ENCODE peak calls at places on chromosomes 7 and 10, in seven cellular contexts. J is LNCaP clone FGC, V is Calu3, W is sigmoid colon, B is GM06990, T is AG10803, O is OCI-LY7. I is an unnamed sample.

GRCh38 chr7:143458263-143458662 is 15.0 kb downstream of the TAS2R60 start:
- DNase-seq in J (no peak), V (no peak), W (no peak), B (no peak), T (peak), O (no peak), I (no peak)

GRCh38 chr7:69232445-69233376 is 365.6 kb upstream of the AUTS2 start:
- DNase-seq in J (peak), V (no peak), W (no peak), B (no peak), T (no peak), O (no peak), I (no peak)

GRCh38 chr10:102352066-102352715 is 43.3 kb upstream of the NFKB2 start:
- DNase-seq in J (peak), V (peak), W (peak), B (no peak), T (peak), O (peak), I (peak)

GRCh38 chr7:125033506-125033905 is 103.9 kb upstream of the POT1 start:
- DNase-seq in J (no peak), V (no peak), W (no peak), B (no peak), T (no peak), O (no peak), I (no peak)

GRCh38 chr7:34299066-34299465 is 359.0 kb upstream of the NPSR1 start:
- DNase-seq in J (no peak), V (no peak), W (no peak), B (no peak), T (no peak), O (no peak), I (no peak)

GRCh38 chr7:56175086-56175760 is 59.0 kb upstream of the NUPR2 start:
- DNase-seq in J (no peak), V (no peak), W (peak), B (peak), T (no peak), O (no peak), I (no peak)

GRCh38 chr10:97278491-97278989 is 13.9 kb downstream of the ARHGAP19 start:
- DNase-seq in J (peak), V (no peak), W (no peak), B (peak), T (peak), O (peak), I (no peak)

GRCh38 chr7:50356212-50356944 is 51.9 kb downstream of the IKZF1 start:
- DNase-seq in J (no peak), V (no peak), W (peak), B (no peak), T (no peak), O (no peak), I (no peak)

GRCh38 chr7:1137517-1138167 is 22.4 kb downstream of the ZFAND2A start:
- DNase-seq in J (no peak), V (no peak), W (peak), B (no peak), T (no peak), O (no peak), I (no peak)

GRCh38 chr7:76380623-76380966 is 21.8 kb upstream of the YWHAG start:
- DNase-seq in J (no peak), V (no peak), W (no peak), B (no peak), T (peak), O (no peak), I (no peak)

GRCh38 chr7:126529254-126529653 is 723.5 kb downstream of the GRM8 start:
- DNase-seq in J (no peak), V (no peak), W (no peak), B (no peak), T (no peak), O (no peak), I (no peak)

GRCh38 chr10:101042667-101043355 is 11.8 kb downstream of the SFXN3 start:
- DNase-seq in J (peak), V (peak), W (peak), B (peak), T (peak), O (peak), I (peak)

GRCh38 chr10:44935201-44935960 is 24.2 kb upstream of the RASSF4 start:
- DNase-seq in J (no peak), V (peak), W (peak), B (no peak), T (peak), O (no peak), I (no peak)

GRCh38 chr7:150955519-150956394 is 22.4 kb downstream of the KCNH2 start:
- DNase-seq in J (no peak), V (no peak), W (peak), B (no peak), T (no peak), O (no peak), I (peak)

GRCh38 chr10:48659790-48660189 is 24.9 kb upstream of the WDFY4 start:
- DNase-seq in J (no peak), V (no peak), W (no peak), B (no peak), T (no peak), O (peak), I (no peak)

GRCh38 chr10:25176421-25176968 is 1.7 kb downstream of the GPR158 start:
- DNase-seq in J (no peak), V (no peak), W (no peak), B (peak), T (no peak), O (no peak), I (no peak)

GRCh38 chr7:77903597-77903996 is 105.0 kb downstream of the PHTF2 start:
- DNase-seq in J (no peak), V (no peak), W (no peak), B (no peak), T (peak), O (peak), I (no peak)

GRCh38 chr10:72426982-72427381 is 72.3 kb upstream of the DNAJB12 start:
- DNase-seq in J (no peak), V (no peak), W (no peak), B (no peak), T (no peak), O (no peak), I (no peak)

GRCh38 chr10:19819419-19820033 is 3.3 kb downstream of the PLXDC2 start:
- DNase-seq in J (peak), V (no peak), W (no peak), B (no peak), T (peak), O (peak), I (no peak)

GRCh38 chr10:91758303-91759146 is 39.7 kb upstream of the TNKS2 start:
- DNase-seq in J (peak), V (no peak), W (no peak), B (peak), T (peak), O (peak), I (no peak)

GRCh38 chr10:12902135-12902572 is 99.4 kb downstream of the CCDC3 start:
- DNase-seq in J (no peak), V (peak), W (no peak), B (no peak), T (peak), O (peak), I (peak)

GRCh38 chr10:27252267-27253000 is 11.8 kb upstream of the ACBD5 start:
- DNase-seq in J (no peak), V (peak), W (no peak), B (peak), T (peak), O (no peak), I (peak)

GRCh38 chr10:43854042-43854441 is 205.4 kb upstream of the ZNF32 start:
- DNase-seq in J (no peak), V (peak), W (no peak), B (no peak), T (peak), O (no peak), I (no peak)

GRCh38 chr10:46546591-46547330 is 9.7 kb downstream of the GPRIN2 start:
- DNase-seq in J (peak), V (peak), W (peak), B (no peak), T (no peak), O (no peak), I (peak)

GRCh38 chr7:28272461-28272877 is 91.9 kb upstream of the JAZF1 start:
- DNase-seq in J (no peak), V (peak), W (peak), B (no peak), T (peak), O (peak), I (no peak)

GRCh38 chr7:154482863-154483262 is 430.7 kb downstream of the DPP6 start:
- DNase-seq in J (no peak), V (no peak), W (no peak), B (no peak), T (no peak), O (no peak), I (no peak)

GRCh38 chr10:11147723-11148122 is 130.1 kb downstream of the CELF2 start:
- DNase-seq in J (no peak), V (no peak), W (no peak), B (no peak), T (no peak), O (peak), I (no peak)

GRCh38 chr7:82264752-82265305 is 178.7 kb downstream of the CACNA2D1 start:
- DNase-seq in J (no peak), V (no peak), W (no peak), B (no peak), T (no peak), O (no peak), I (no peak)

GRCh38 chr7:135213831-135214230 is 2.5 kb upstream of the WDR91 start:
- DNase-seq in J (no peak), V (no peak), W (no peak), B (no peak), T (no peak), O (no peak), I (no peak)

GRCh38 chr7:10759120-10759519 is 214.6 kb upstream of the PHF14 start:
- DNase-seq in J (no peak), V (no peak), W (no peak), B (no peak), T (no peak), O (no peak), I (no peak)

GRCh38 chr7:149773446-149774236 is at the start of gene ZNF467:
- DNase-seq in J (peak), V (no peak), W (peak), B (no peak), T (peak), O (no peak), I (peak)

DNA sequence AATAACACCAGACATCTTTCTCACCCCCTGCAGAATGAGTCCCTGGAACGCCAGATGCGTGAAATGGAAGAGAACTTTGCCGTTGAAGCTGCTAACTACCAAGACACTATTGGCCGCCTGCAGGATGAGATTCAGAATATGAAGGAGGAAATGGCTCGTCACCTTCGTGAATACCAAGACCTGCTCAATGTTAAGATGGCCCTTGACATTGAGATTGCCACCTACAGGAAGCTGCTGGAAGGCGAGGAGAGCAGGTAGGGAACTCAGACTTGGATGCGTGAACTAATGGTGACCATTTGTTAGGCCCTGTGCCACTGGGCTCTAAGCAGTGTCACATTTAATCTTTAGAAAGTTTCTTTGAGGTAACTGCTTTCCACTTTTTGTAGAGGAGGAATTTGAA is 7.1 kb downstream of the VIM start:
- DNase-seq in J (no peak), V (no peak), W (no peak), B (no peak), T (peak), O (no peak), I (no peak)
- TF ChIP-seq CTCF in J (no peak), V (no peak), W (no peak), B (no peak), T (peak), O (peak), I (no peak)

GRCh38 chr7:96224073-96224472 is 97.8 kb downstream of the SLC25A13 start:
- DNase-seq in J (no peak), V (no peak), W (no peak), B (no peak), T (no peak), O (no peak), I (no peak)

GRCh38 chr7:96221888-96222287 is 100.0 kb downstream of the SLC25A13 start:
- DNase-seq in J (no peak), V (no peak), W (no peak), B (no peak), T (no peak), O (no peak), I (no peak)

GRCh38 chr7:96225251-96225650 is 96.6 kb downstream of the SLC25A13 start:
- DNase-seq in J (no peak), V (no peak), W (no peak), B (no peak), T (no peak), O (no peak), I (no peak)

GRCh38 chr7:96228760-96229159 is 93.1 kb downstream of the SLC25A13 start:
- DNase-seq in J (no peak), V (no peak), W (no peak), B (no peak), T (no peak), O (no peak), I (no peak)

DNA sequence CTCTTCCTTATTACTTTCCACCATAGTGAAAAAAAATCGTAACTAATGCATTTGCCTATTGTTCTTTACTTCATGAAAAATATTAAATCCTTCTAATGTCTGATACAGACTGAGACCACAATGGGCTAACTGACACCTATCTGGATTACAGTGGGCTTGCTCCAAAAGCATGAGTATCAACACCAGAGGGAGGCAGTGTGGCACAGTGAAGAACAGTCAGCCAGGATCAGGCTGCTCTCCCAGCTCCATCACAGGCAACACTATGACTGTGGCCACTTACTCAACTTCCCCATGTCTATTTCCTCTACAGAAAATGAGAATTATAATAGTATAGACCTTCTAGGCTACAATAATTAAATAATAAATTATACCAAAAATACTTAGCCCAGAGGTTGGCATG is 97.2 kb downstream of the SLC25A13 start:
- DNase-seq in J (no peak), V (no peak), W (no peak), B (no peak), T (no peak), O (no peak), I (no peak)
- TF ChIP-seq CTCF in J (peak), V (no peak), W (no peak), B (peak), T (no peak), O (peak), I (no peak)

DNA sequence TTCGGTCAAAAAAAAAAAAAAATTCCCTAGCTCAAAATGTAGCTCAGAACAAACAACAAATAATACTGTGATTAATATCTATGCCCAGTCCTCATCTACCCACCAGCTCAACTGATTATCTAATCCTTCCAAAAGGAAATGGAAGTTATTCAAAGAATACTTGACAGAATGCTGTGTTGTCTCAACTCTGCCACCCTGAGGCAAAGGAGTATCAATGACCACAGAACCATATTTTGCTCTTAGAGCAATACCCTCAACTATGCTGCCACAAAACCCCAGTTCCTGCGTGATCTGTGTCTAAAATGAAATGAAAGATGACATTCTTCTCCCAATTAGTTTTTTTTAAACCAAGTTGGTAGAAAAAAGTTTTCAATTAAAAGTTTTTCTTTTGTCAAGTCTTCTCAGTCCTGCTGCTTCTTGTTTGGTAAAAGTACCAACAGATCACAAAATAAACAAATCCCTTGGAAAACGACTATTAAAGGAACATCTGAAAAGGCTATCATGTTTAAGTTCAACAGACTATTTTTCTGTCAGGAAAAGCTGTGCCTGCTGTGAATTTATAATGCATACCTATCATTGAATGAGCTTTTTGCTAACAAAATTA is 21.6 kb downstream of the RBM28 start:
- DNase-seq in J (peak), V (peak), W (no peak), B (no peak), T (peak), O (peak), I (no peak)
- TF ChIP-seq CTCF in J (peak), V (no peak), W (no peak), B (peak), T (peak), O (peak), I (peak)

GRCh38 chr10:51010977-51011376 is 63.3 kb upstream of the PRKG1 start:
- DNase-seq in J (no peak), V (peak), W (no peak), B (no peak), T (peak), O (peak), I (no peak)
- TF ChIP-seq CTCF in J (peak), V (peak), W (peak), B (peak), T (peak), O (peak), I (peak)

DNA sequence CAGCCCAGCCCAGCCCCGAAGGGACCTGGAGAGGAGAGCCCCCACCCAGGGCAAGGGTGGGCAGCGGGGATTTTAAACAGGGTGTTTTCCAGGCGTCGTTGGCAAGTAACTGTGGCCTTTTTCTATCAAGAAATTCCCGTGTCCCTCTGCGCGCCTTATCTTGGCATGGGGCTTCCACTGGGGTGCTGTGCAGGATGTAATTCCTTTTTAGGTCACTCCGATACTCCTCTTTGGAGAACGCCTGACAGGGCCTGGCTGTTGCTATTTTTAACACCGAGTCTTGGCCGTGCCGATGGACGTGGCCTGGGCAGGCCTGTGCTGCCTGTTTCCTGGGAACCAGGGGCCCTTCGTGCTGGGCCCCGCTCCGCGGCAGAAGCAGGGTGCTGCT is 93.8 kb downstream of the INPP5A start:
- DNase-seq in J (no peak), V (no peak), W (peak), B (no peak), T (peak), O (no peak), I (no peak)
- TF ChIP-seq CTCF in J (no peak), V (no peak), W (no peak), B (no peak), T (no peak), O (no peak), I (no peak)

GRCh38 chr7:120997902-120998301 is 9.4 kb downstream of the CPED1 start:
- DNase-seq in J (no peak), V (no peak), W (peak), B (no peak), T (no peak), O (no peak), I (no peak)
- TF ChIP-seq CTCF in J (no peak), V (no peak), W (no peak), B (no peak), T (no peak), O (no peak), I (no peak)